ENCODE peak calls at places on chromosome 15, in four cellular contexts. One of them, this sample, is unnamed.

GRCh38 chr15:62452656-62453055 is 287.6 kb upstream of the C2CD4B start:
- DNase-seq in stimulated activated CD4-positive, alpha-beta T cell treated with anti-CD3 and anti-CD28 coated beads, Interleukin-1b, Interleukin-23, amount 100 ng/mL, for 48 hours: no peak
- DNase-seq in NCI-H69: no peak
- DNase-seq in astrocyte: no peak
- DNase-seq in this sample: no peak

GRCh38 chr15:62360286-62360685 is 195.2 kb upstream of the C2CD4B start:
- DNase-seq in stimulated activated CD4-positive, alpha-beta T cell treated with anti-CD3 and anti-CD28 coated beads, Interleukin-1b, Interleukin-23, amount 100 ng/mL, for 48 hours: no peak
- DNase-seq in NCI-H69: peak; percentile 50
- DNase-seq in astrocyte: no peak
- DNase-seq in this sample: peak; percentile 29

GRCh38 chr15:92510163-92510882 is 116.6 kb downstream of the ST8SIA2 start:
- DNase-seq in stimulated activated CD4-positive, alpha-beta T cell treated with anti-CD3 and anti-CD28 coated beads, Interleukin-1b, Interleukin-23, amount 100 ng/mL, for 48 hours: no peak
- DNase-seq in NCI-H69: no peak
- DNase-seq in astrocyte: peak; percentile 72
- DNase-seq in this sample: no peak

GRCh38 chr15:42165081-42165480 is 8.6 kb upstream of the PLA2G4F start:
- DNase-seq in stimulated activated CD4-positive, alpha-beta T cell treated with anti-CD3 and anti-CD28 coated beads, Interleukin-1b, Interleukin-23, amount 100 ng/mL, for 48 hours: no peak
- DNase-seq in NCI-H69: no peak
- DNase-seq in astrocyte: no peak
- DNase-seq in this sample: no peak

GRCh38 chr15:58934521-58934920 is 1.0 kb upstream of the SLTM start:
- DNase-seq in stimulated activated CD4-positive, alpha-beta T cell treated with anti-CD3 and anti-CD28 coated beads, Interleukin-1b, Interleukin-23, amount 100 ng/mL, for 48 hours: no peak
- DNase-seq in NCI-H69: no peak
- DNase-seq in astrocyte: no peak
- DNase-seq in this sample: peak; percentile 9

GRCh38 chr15:79919090-79919748 is 22.4 kb upstream of the MTHFS start:
- DNase-seq in stimulated activated CD4-positive, alpha-beta T cell treated with anti-CD3 and anti-CD28 coated beads, Interleukin-1b, Interleukin-23, amount 100 ng/mL, for 48 hours: no peak
- DNase-seq in NCI-H69: no peak
- DNase-seq in astrocyte: no peak
- DNase-seq in this sample: no peak

GRCh38 chr15:95869920-95870319 is 460.6 kb upstream of the NR2F2 start:
- DNase-seq in stimulated activated CD4-positive, alpha-beta T cell treated with anti-CD3 and anti-CD28 coated beads, Interleukin-1b, Interleukin-23, amount 100 ng/mL, for 48 hours: no peak
- DNase-seq in NCI-H69: no peak
- DNase-seq in astrocyte: no peak
- DNase-seq in this sample: no peak

GRCh38 chr15:99324082-99324620 is 72.9 kb downstream of the LRRC28 start:
- DNase-seq in stimulated activated CD4-positive, alpha-beta T cell treated with anti-CD3 and anti-CD28 coated beads, Interleukin-1b, Interleukin-23, amount 100 ng/mL, for 48 hours: no peak
- DNase-seq in NCI-H69: peak; percentile 18
- DNase-seq in astrocyte: peak; percentile 94
- DNase-seq in this sample: no peak

GRCh38 chr15:101494251-101494796 is 4.8 kb upstream of the PCSK6 start:
- DNase-seq in stimulated activated CD4-positive, alpha-beta T cell treated with anti-CD3 and anti-CD28 coated beads, Interleukin-1b, Interleukin-23, amount 100 ng/mL, for 48 hours: no peak
- DNase-seq in NCI-H69: no peak
- DNase-seq in astrocyte: no peak
- DNase-seq in this sample: no peak

GRCh38 chr15:75185271-75186029 is 16.2 kb upstream of the C15orf39 start:
- DNase-seq in stimulated activated CD4-positive, alpha-beta T cell treated with anti-CD3 and anti-CD28 coated beads, Interleukin-1b, Interleukin-23, amount 100 ng/mL, for 48 hours: no peak
- DNase-seq in NCI-H69: peak; percentile 12
- DNase-seq in astrocyte: no peak
- DNase-seq in this sample: no peak

This sample was measured in left kidney.